ENCODE peak calls at places on chromosomes 5 and 9, in ten cellular contexts. R, V, Z, Q, Y, D, A, N, I and E are unnamed samples.

GRCh38 chr5:112772095-112772494 is 34.4 kb downstream of the APC start:
- DNase-seq in R (no peak), V (peak), Z (no peak), Q (no peak), Y (no peak), D (no peak), A (no peak), N (no peak), I (no peak), E (no peak)

GRCh38 chr9:127568971-127569818 is 42.9 kb upstream of the STXBP1 start:
- DNase-seq in R (peak), V (peak), Z (peak), Q (peak), Y (peak), D (peak), A (peak), N (peak), I (peak), E (no peak)

GRCh38 chr5:1555011-1555807 is 31.4 kb upstream of the LPCAT1 start:
- DNase-seq in R (no peak), V (peak), Z (no peak), Q (no peak), Y (peak), D (no peak), A (peak), N (no peak), I (no peak), E (no peak)

GRCh38 chr5:168746893-168747640 is 167.9 kb upstream of the PANK3 start:
- DNase-seq in R (no peak), V (no peak), Z (no peak), Q (peak), Y (no peak), D (no peak), A (no peak), N (no peak), I (no peak), E (no peak)

GRCh38 chr9:108696156-108696555 is 159.6 kb downstream of the ACTL7B start:
- DNase-seq in R (no peak), V (no peak), Z (no peak), Q (no peak), Y (no peak), D (no peak), A (no peak), N (no peak), I (no peak), E (no peak)

GRCh38 chr5:132971483-132972435 is 8.3 kb upstream of the AFF4 start:
- DNase-seq in R (no peak), V (peak), Z (no peak), Q (peak), Y (peak), D (no peak), A (no peak), N (no peak), I (no peak), E (no peak)

GRCh38 chr5:132840896-132841818 is 10.7 kb upstream of the SHROOM1 start:
- DNase-seq in R (no peak), V (peak), Z (no peak), Q (peak), Y (peak), D (no peak), A (no peak), N (no peak), I (no peak), E (no peak)

GRCh38 chr5:90111354-90112070 is 298.0 kb downstream of the CETN3 start:
- DNase-seq in R (no peak), V (no peak), Z (no peak), Q (peak), Y (no peak), D (no peak), A (no peak), N (no peak), I (peak), E (no peak)

GRCh38 chr5:168867271-168867670 is 288.1 kb upstream of the PANK3 start:
- DNase-seq in R (no peak), V (no peak), Z (no peak), Q (no peak), Y (no peak), D (no peak), A (no peak), N (no peak), I (no peak), E (no peak)